ENCODE peak calls at places on chromosomes 7 and 10, in nine cellular contexts. A, E, W, Z, M, Y, D, T and S are unnamed samples.

GRCh38 chr10:84008878-84009277 is 130.4 kb upstream of the GHITM start:
- DNase-seq in A (no peak), E (no peak), W (no peak), Z (peak; percentile 9), M (peak; percentile 66), Y (no peak), D (no peak), T (peak; percentile 68), S (no peak)

GRCh38 chr7:30249986-30250774 is 34.2 kb upstream of the ZNRF2 start:
- DNase-seq in A (no peak), E (no peak), W (no peak), Z (no peak), M (no peak), Y (no peak), D (no peak), T (no peak), S (no peak)

GRCh38 chr7:5557920-5558401 is 134.3 kb upstream of the TNRC18 start:
- DNase-seq in A (no peak), E (peak; percentile 82), W (peak; percentile 65), Z (peak; percentile 33), M (no peak), Y (peak; percentile 32), D (peak; percentile 72), T (peak; percentile 89), S (no peak)

GRCh38 chr7:122518488-122518887 is 180.4 kb downstream of the RNF133 start:
- DNase-seq in A (no peak), E (no peak), W (no peak), Z (no peak), M (peak; percentile 46), Y (no peak), D (no peak), T (no peak), S (no peak)

GRCh38 chr7:90488220-90488619 is 18.8 kb downstream of the PTTG1IP2 start:
- DNase-seq in A (no peak), E (no peak), W (no peak), Z (no peak), M (no peak), Y (no peak), D (no peak), T (no peak), S (no peak)

GRCh38 chr7:131897016-131897789 is 340.8 kb upstream of the PODXL start:
- DNase-seq in A (no peak), E (no peak), W (no peak), Z (peak; percentile 48), M (peak; percentile 77), Y (no peak), D (no peak), T (no peak), S (no peak)

GRCh38 chr10:112361951-112362770 is 11.8 kb upstream of the ACSL5 start:
- DNase-seq in A (no peak), E (peak; percentile 61), W (peak; percentile 71), Z (peak; percentile 85), M (peak; percentile 78), Y (no peak), D (peak; percentile 28), T (peak; percentile 72), S (no peak)

GRCh38 chr10:76185476-76186255 is 754.2 kb downstream of the LRMDA start:
- DNase-seq in A (no peak), E (no peak), W (no peak), Z (no peak), M (peak; percentile 16), Y (no peak), D (no peak), T (no peak), S (no peak)

GRCh38 chr7:10973942-10974716 is 457 bp downstream of the PHF14 start:
- DNase-seq in A (no peak), E (no peak), W (no peak), Z (peak; percentile 40), M (peak; percentile 53), Y (no peak), D (peak; percentile 38), T (no peak), S (no peak)

GRCh38 chr10:57964371-57964770 is 303.3 kb downstream of the IPMK start:
- DNase-seq in A (no peak), E (no peak), W (peak; percentile 71), Z (peak; percentile 11), M (no peak), Y (no peak), D (no peak), T (no peak), S (no peak)

GRCh38 chr10:19788075-19788686 is 28.1 kb upstream of the PLXDC2 start:
- DNase-seq in A (no peak), E (no peak), W (peak; percentile 14), Z (peak; percentile 82), M (peak; percentile 71), Y (peak; percentile 31), D (no peak), T (no peak), S (no peak)

GRCh38 chr10:82668266-82668665 is 793.3 kb downstream of the NRG3 start:
- DNase-seq in A (no peak), E (no peak), W (no peak), Z (peak; percentile 17), M (no peak), Y (no peak), D (no peak), T (no peak), S (no peak)

GRCh38 chr10:128295003-128295402 is 168.8 kb upstream of the MKI67 start:
- DNase-seq in A (no peak), E (no peak), W (no peak), Z (no peak), M (no peak), Y (no peak), D (no peak), T (no peak), S (no peak)

GRCh38 chr7:139617074-139617473 is 93.6 kb downstream of the CLEC2L start:
- DNase-seq in A (no peak), E (no peak), W (no peak), Z (no peak), M (no peak), Y (no peak), D (no peak), T (no peak), S (no peak)

GRCh38 chr10:98664329-98665042 is 217.8 kb upstream of the HPS1 start:
- DNase-seq in A (peak; percentile 31), E (no peak), W (no peak), Z (peak; percentile 33), M (peak; percentile 77), Y (no peak), D (no peak), T (no peak), S (peak; percentile 32)

GRCh38 chr10:23120001-23120934 is 24.9 kb downstream of the MSRB2 start:
- DNase-seq in A (no peak), E (no peak), W (no peak), Z (no peak), M (no peak), Y (no peak), D (no peak), T (no peak), S (no peak)

DNA sequence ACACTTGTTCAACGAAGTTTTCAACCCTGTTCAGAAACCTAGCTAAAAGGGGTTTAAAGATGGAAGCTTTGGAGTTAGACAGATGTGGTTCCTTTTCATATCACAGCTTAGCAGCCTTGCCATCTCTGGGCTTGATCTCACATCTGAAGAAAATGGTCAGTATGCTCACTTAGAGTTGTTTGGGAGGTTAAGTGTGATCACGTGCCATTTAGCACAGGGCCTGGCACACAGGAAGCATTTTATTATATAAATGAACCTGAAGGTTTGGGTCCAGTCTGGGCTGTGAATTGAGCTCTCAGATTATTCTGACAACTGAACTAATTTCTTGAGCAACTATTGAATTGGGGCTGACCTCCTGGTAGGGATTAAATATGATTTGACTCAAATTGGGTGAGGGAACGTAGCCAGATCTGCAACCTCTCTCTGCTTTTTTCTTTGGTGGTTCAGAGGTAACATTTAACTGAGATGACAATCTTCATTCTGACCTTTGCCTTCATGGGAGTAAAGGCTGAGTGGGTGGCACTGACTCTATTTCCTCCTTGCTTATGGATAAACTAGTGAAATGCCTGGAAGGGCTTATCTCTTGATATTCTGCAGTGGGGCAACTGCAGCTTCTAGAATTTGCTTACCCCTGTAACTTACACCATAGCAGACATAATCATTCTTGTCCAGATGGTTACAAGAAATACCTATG is 10.2 kb upstream of the HKDC1 start:
- DNase-seq in A (no peak), E (no peak), W (no peak), Z (no peak), M (no peak), Y (no peak), D (no peak), T (no peak), S (no peak)
- H3K27ac ChIP-seq in A (no peak overlapping the region), E (no peak overlapping the region), W (no peak overlapping the region), Z (no peak overlapping the region), M (no peak overlapping the region), Y (no peak overlapping the region), D (no peak overlapping the region), T (no peak overlapping the region), S (no peak overlapping the region)

GRCh38 chr7:157192861-157193260 is 54.1 kb downstream of the UBE3C start:
- DNase-seq in A (no peak), E (no peak), W (no peak), Z (no peak), M (no peak), Y (no peak), D (no peak), T (no peak), S (no peak)
- H3K27ac ChIP-seq in A (no peak overlapping the region), E (no peak overlapping the region), W (no peak overlapping the region), Z (no peak overlapping the region), M (no peak overlapping the region), Y (no peak overlapping the region), D (no peak overlapping the region), T (no peak overlapping the region), S (no peak overlapping the region)

GRCh38 chr7:102425639-102426267 is 7.6 kb upstream of the ORAI2 start:
- DNase-seq in A (peak; percentile 94), E (peak; percentile 84), W (no peak), Z (no peak), M (no peak), Y (no peak), D (no peak), T (peak; percentile 87), S (peak; percentile 74)
- H3K27ac ChIP-seq in A (peak overlapping the region; percentile 98), E (peak overlapping the region; percentile 87), W (peak overlapping the region; percentile 64), Z (no peak overlapping the region), M (no peak overlapping the region), Y (peak overlapping the region; percentile 20), D (no peak overlapping the region), T (peak overlapping the region; percentile 84), S (peak overlapping the region; percentile 99)

DNA sequence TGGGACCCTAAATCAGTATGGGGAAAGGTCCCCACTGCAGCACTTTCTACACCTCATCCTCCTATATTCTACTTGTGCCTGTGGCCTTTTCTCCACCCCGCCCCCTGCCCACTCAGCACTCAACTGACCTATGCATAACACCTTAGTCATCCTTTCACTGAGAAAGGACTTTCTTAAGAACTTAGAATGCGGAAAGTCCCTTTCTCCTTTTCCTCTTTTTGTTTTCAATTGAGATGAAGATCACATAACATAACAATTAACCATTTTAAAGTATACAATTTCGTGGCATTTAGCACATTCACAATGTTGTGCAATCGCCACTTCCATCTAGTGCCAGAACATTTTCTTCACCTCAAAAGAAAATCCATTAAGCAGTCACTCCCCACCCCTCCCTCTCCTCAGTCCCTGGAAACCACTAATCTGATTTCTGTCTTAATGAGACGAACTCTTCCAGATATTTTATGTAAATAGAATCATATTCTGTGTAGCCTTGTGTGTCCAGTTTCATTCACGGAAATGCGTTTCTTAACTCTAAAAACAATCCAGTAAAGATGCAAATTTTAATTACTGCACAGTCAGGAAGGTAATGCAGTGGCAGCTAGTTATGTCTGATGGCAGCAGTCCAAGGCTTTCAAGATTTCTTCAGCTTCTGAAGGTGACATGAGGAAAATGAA is 41.7 kb downstream of the FAS start:
- DNase-seq in A (no peak), E (peak; percentile 76), W (no peak), Z (peak; percentile 75), M (peak; percentile 42), Y (no peak), D (no peak), T (peak; percentile 84), S (no peak)
- H3K27ac ChIP-seq in A (no peak overlapping the region), E (peak overlapping the region; percentile 26), W (no peak overlapping the region), Z (no peak overlapping the region), M (no peak overlapping the region), Y (no peak overlapping the region), D (no peak overlapping the region), T (peak overlapping the region; percentile 27), S (no peak overlapping the region)